ENCODE peak calls at places on chromosome 6, in four cellular contexts. One of them, this sample, is unnamed. For H3K9me3 and H3K4me1, the result is how much of the 10 kb centered on the place peaks cover.

GRCh38 chr6:18904681-18905080 is 517.5 kb downstream of the RNF144B start:
- DNase-seq in ovary: no peak
- DNase-seq in transverse colon: no peak
- DNase-seq in OCI-LY7: no peak
- DNase-seq in this sample: no peak

GRCh38 chr6:20680697-20681165 is 146.5 kb downstream of the CDKAL1 start:
- DNase-seq in ovary: no peak
- DNase-seq in transverse colon: no peak
- DNase-seq in OCI-LY7: peak
- DNase-seq in this sample: no peak

GRCh38 chr6:38501931-38502330 is 137.8 kb downstream of the BTBD9 start:
- DNase-seq in ovary: no peak
- DNase-seq in transverse colon: no peak
- DNase-seq in OCI-LY7: no peak
- DNase-seq in this sample: no peak

GRCh38 chr6:125918230-125918629 is 38.3 kb upstream of the HINT3 start:
- DNase-seq in ovary: no peak
- DNase-seq in transverse colon: peak
- DNase-seq in OCI-LY7: no peak
- DNase-seq in this sample: no peak

GRCh38 chr6:74409447-74409846 is 713.4 kb downstream of the CD109 start:
- DNase-seq in ovary: no peak
- DNase-seq in transverse colon: no peak
- DNase-seq in OCI-LY7: no peak
- DNase-seq in this sample: peak

GRCh38 chr6:28506807-28507475 is 8.7 kb downstream of the GPX6 start:
- DNase-seq in ovary: no peak
- DNase-seq in transverse colon: no peak
- DNase-seq in OCI-LY7: no peak
- DNase-seq in this sample: no peak

GRCh38 chr6:14365393-14365792 is 247.8 kb downstream of the CD83 start:
- DNase-seq in ovary: no peak
- DNase-seq in transverse colon: no peak
- DNase-seq in OCI-LY7: no peak
- DNase-seq in this sample: no peak

GRCh38 chr6:126539022-126539421 is 199.1 kb downstream of the CENPW start:
- DNase-seq in ovary: no peak
- DNase-seq in transverse colon: no peak
- DNase-seq in OCI-LY7: no peak
- DNase-seq in this sample: no peak

GRCh38 chr6:149608381-149608982 is 40.0 kb downstream of the KATNA1 start:
- DNase-seq in ovary: no peak
- DNase-seq in transverse colon: no peak
- DNase-seq in OCI-LY7: no peak
- DNase-seq in this sample: no peak

GRCh38 chr6:168195712-168196111 is 116.7 kb upstream of the FRMD1 start:
- DNase-seq in ovary: no peak
- DNase-seq in transverse colon: no peak
- DNase-seq in OCI-LY7: no peak
- DNase-seq in this sample: no peak

GRCh38 chr6:129501401-129502051 is 208.5 kb downstream of the ARHGAP18 start:
- DNase-seq in ovary: no peak
- DNase-seq in transverse colon: peak
- DNase-seq in OCI-LY7: no peak
- DNase-seq in this sample: peak

DNA sequence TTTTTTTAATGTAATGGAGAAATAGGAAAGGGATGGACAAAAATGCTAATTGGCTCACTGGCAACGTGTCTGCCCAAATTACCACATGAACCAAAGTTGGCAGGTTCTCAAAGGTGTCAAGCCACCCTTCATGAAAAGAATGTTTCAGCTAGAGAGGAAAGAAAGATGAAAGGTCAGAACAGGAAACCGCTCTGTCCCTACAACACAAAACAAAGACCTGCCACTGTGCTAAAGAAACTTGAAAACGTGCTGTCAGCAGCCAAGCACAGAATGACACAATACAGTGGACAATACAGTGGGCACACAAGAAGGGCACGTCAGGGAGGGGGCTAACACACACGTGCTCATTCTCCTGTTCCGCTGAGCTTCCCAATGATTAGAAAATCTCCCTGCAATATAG is 4.9 kb downstream of the PREP start:
- DNase-seq in ovary: no peak
- DNase-seq in transverse colon: no peak
- DNase-seq in OCI-LY7: no peak
- DNase-seq in this sample: no peak
- H3K4me3 ChIP-seq in ovary: no peak
- H3K4me3 ChIP-seq in transverse colon: no peak
- H3K4me3 ChIP-seq in OCI-LY7: no peak
- H3K4me3 ChIP-seq in this sample: no peak

GRCh38 chr6:10976571-10976970 is 67.5 kb downstream of the ELOVL2 start:
- DNase-seq in ovary: no peak
- DNase-seq in transverse colon: no peak
- DNase-seq in OCI-LY7: no peak
- DNase-seq in this sample: no peak

GRCh38 chr6:10981409-10981808 is 62.7 kb downstream of the ELOVL2 start:
- DNase-seq in ovary: no peak
- DNase-seq in transverse colon: no peak
- DNase-seq in OCI-LY7: no peak
- DNase-seq in this sample: no peak

GRCh38 chr6:10977231-10977968 is 66.7 kb downstream of the ELOVL2 start:
- DNase-seq in ovary: no peak
- DNase-seq in transverse colon: no peak
- DNase-seq in OCI-LY7: no peak
- DNase-seq in this sample: no peak
- H3K9me3 ChIP-seq in ovary: under half
- H3K9me3 ChIP-seq in transverse colon: under half
- H3K9me3 ChIP-seq in OCI-LY7: under half
- H3K9me3 ChIP-seq in this sample: under half

DNA sequence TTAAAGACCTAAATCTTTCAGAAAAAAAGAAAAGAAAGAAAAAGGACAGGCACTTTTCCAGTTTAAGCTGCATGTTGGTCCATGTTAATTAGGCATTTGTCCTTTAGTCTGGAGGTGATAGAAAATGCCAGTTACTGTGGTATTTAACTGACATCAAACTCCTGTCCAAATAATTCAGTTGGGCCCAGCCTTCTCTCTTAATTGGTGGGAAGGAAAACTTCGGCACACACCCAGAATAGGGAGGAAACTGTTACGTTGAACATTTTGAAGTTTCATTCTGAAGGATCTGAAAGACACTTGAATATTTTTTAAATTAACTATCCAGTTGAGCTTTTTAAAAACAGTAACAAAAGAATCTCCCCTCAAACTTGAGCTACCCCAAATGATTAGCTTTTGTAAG is 30.4 kb downstream of the RREB1 start:
- DNase-seq in ovary: no peak
- DNase-seq in transverse colon: no peak
- DNase-seq in OCI-LY7: no peak
- DNase-seq in this sample: no peak
- H3K4me1 ChIP-seq in ovary: under half
- H3K4me1 ChIP-seq in transverse colon: half or more
- H3K4me1 ChIP-seq in OCI-LY7: under half
- H3K4me1 ChIP-seq in this sample: under half

DNA sequence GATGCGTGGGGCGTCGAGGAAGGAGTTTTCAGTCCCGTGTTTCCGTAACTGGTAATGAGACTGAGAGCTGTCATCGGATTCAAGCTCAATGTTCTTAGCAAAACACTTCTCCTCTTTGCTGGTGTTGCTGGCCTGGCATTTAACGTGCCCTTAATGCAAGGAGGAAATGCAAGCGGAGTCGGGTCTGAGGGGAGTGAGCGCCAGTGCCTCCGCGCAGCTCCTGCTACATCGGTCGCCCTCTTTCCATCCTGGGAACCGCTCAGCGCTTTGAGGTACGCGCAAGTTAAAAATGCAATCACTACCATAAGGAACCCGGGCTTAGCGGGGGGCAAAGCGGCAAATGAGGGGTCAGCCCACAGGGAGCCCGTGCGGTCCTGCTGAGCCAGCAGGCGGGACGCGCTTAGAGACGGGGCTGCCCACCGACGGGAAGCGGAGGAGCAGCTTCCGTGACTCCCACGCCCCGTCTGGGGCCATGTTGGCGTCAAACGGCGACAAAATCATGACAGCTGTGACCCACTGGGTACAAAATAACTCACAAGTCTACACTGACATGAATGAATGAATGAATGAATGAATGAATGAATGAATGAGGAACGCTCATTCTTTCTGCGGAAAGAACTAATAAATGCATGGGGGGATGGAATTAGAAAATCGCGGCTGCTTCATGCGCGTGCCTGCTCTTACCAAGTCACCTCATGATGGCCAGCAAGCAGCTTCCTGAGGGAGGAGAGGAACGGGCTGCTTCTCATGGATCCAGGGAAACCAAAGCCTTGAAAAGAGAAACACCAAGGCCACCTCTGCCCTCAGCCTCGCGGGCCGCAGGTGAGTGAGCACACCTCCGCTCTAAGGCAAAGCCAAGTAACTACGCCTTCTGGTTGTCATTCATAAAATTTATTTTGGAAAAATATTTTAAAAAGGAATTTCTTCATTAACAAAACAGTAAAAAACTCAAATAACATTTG is 9.3 kb downstream of the DLL1 start:
- DNase-seq in ovary: no peak
- DNase-seq in transverse colon: no peak
- DNase-seq in OCI-LY7: no peak
- DNase-seq in this sample: no peak
- H3K4me3 ChIP-seq in ovary: no peak
- H3K4me3 ChIP-seq in transverse colon: no peak
- H3K4me3 ChIP-seq in OCI-LY7: no peak
- H3K4me3 ChIP-seq in this sample: no peak

DNA sequence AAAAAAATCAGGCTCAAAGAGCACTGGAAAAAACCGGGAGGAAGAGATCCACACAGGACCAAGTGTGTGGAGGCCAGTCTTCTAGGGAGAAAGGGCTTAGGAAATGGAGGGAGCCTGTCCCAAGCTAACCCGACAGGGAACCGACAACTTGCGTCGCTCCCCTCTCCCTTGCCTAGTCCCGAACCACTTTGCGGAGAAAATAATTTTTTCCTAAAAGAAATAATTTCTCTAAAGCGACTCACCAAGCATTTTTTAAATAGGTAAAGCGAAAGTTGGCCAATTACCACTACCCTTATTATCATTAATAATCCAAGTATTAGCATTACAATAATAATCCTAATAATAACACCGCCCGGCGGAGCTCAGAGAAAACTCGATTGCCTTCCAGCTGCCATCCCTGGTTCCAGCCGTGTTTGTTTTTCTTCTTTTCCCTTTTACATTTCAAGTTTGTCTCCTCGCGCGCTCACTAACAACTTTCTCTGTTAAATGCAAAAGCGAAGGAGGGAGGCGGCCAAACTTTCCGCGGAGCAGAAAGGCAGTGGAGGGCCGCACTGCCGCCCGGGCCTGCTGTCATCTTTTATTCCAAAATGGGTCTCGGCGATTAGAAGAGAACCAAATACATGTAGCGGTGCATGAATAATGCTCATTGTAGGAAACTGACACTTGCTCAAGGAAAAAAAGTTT is 4.9 kb downstream of the NR2E1 start:
- DNase-seq in ovary: no peak
- DNase-seq in transverse colon: no peak
- DNase-seq in OCI-LY7: no peak
- DNase-seq in this sample: no peak
- H3K9me3 ChIP-seq in ovary: under half
- H3K9me3 ChIP-seq in transverse colon: under half
- H3K9me3 ChIP-seq in OCI-LY7: under half
- H3K9me3 ChIP-seq in this sample: under half

This sample was measured in SJSA1.